ENCODE peak calls at places on chromosomes 1 and 21, in four cellular contexts. K, X, U and A are unnamed samples.

GRCh38 chr1:10788592-10789006 is 7.8 kb downstream of the CASZ1 start:
- DNase-seq in K (peak), X (no peak), U (peak), A (no peak)

GRCh38 chr21:31909153-31909771 is 36.4 kb downstream of the HUNK start:
- DNase-seq in K (no peak), X (peak), U (peak), A (peak)

GRCh38 chr1:112508242-112509004 is at the start of gene WNT2B:
- DNase-seq in K (peak), X (no peak), U (peak), A (no peak)

GRCh38 chr1:160371691-160372208 is 4.9 kb downstream of the NHLH1 start:
- DNase-seq in K (no peak), X (no peak), U (no peak), A (no peak)

GRCh38 chr21:46617267-46618051 is 12.6 kb upstream of the S100B start:
- DNase-seq in K (no peak), X (peak), U (no peak), A (no peak)

GRCh38 chr1:101732221-101732620 is 264.5 kb downstream of the OLFM3 start:
- DNase-seq in K (no peak), X (no peak), U (no peak), A (no peak)

GRCh38 chr21:42409366-42409765 is 5.7 kb downstream of the UBASH3A start:
- DNase-seq in K (no peak), X (no peak), U (no peak), A (no peak)

GRCh38 chr1:17588048-17588781 is 48.7 kb downstream of the ARHGEF10L start:
- DNase-seq in K (peak), X (peak), U (peak), A (no peak)

GRCh38 chr1:248881261-248881660 is 22.4 kb upstream of the ZNF692 start:
- DNase-seq in K (no peak), X (no peak), U (no peak), A (no peak)

GRCh38 chr1:24526940-24527542 is 24.4 kb downstream of the RCAN3 start:
- DNase-seq in K (no peak), X (peak), U (no peak), A (no peak)

GRCh38 chr1:18230840-18231239 is 123.2 kb downstream of the IGSF21 start:
- DNase-seq in K (no peak), X (no peak), U (no peak), A (no peak)

DNA sequence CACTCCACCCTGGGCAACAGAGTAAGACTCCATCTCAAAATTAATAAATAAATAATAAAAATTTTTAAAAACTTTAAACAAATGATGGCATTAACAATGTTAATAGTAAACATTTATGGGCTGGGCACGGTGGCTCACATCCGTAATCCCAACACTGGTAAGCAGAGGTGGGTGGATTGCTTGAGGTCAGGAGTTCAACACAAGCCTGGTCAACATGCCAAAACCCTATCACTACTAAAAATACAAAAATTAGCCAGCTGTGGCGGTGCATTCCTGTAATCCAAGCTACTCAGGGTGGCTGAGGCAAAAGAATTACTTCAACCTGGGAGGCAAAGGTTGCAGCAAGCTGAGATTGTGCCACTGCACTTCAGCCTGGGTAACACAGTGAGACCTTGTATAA is 9.0 kb upstream of the L1TD1 start:
- DNase-seq in K (peak), X (no peak), U (no peak), A (no peak)
- H2BK15ac ChIP-seq in K (no peak), X (no peak), U (peak), A (no peak)

DNA sequence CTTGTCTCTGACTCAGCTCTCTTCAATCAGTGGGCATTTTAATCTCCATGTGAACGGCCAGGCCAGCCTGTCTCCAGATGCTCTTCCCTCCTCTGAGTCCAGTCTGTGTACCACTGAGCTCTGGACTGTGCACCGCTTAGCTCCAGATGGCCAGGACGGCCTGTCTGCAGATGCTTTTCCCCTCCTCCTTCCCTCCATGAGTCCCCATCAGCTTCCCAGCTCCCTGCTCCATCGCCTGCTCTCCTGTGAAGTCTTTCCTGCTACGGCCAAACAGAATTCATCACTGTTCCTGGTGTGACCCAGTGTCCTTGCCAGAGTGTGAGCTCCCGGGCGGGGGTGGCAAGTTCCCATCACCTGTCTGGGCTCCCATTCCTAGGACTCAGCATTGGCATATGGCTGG is 42.1 kb downstream of the STUM start:
- DNase-seq in K (no peak), X (no peak), U (no peak), A (no peak)
- H2BK15ac ChIP-seq in K (no peak), X (no peak), U (no peak), A (no peak)

GRCh38 chr1:156673387-156674121 is 3.7 kb downstream of the NES start:
- DNase-seq in K (peak), X (peak), U (peak), A (peak)
- H2BK15ac ChIP-seq in K (peak), X (peak), U (no peak), A (peak)

GRCh38 chr21:43986544-43987451 is 25.3 kb upstream of the TRAPPC10 start:
- DNase-seq in K (no peak), X (no peak), U (no peak), A (no peak)

GRCh38 chr21:43987509-43987908 is 24.6 kb upstream of the TRAPPC10 start:
- DNase-seq in K (no peak), X (no peak), U (no peak), A (no peak)

GRCh38 chr21:43989401-43989800 is 22.7 kb upstream of the TRAPPC10 start:
- DNase-seq in K (no peak), X (no peak), U (no peak), A (no peak)

GRCh38 chr21:43988506-43989230 is 23.4 kb upstream of the TRAPPC10 start:
- DNase-seq in K (no peak), X (no peak), U (no peak), A (no peak)

GRCh38 chr21:43988016-43988415 is 24.1 kb upstream of the TRAPPC10 start:
- DNase-seq in K (no peak), X (no peak), U (no peak), A (no peak)
- H2BK15ac ChIP-seq in K (no peak), X (no peak), U (no peak), A (no peak)

DNA sequence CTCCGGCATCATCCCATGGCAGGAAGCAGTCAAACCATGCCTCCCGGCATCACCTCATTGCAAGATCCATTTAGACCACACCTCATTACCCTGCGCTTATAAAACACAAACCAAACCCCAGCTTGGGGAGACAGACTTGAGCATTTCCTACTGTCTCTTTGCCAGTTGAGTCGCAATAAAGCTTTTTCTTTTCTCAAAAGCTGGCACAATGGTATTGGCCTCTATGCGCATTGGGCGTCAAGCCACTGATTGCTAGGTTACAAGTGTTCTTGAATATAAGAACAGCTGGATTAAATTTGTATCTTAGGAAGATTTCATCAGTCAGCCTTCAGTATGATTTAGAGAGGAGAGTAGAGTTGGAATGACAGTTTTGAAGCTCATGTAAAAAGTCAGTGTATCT is 85.0 kb upstream of the RAB4A start:
- DNase-seq in K (no peak), X (no peak), U (no peak), A (no peak)
- H2BK15ac ChIP-seq in K (no peak), X (no peak), U (no peak), A (no peak)